ENCODE peak calls at places on chromosomes 13 and 19, in ten cellular contexts. One of them, this sample, is unnamed.

GRCh38 chr19:39407394-39407643 is 672 bp downstream of the ZFP36 start:
- DNase-seq in HuH-7.5: no peak
- DNase-seq in CD4-positive, alpha-beta T cell: no peak
- DNase-seq in activated CD8-positive, alpha-beta memory T cell treated with anti-CD3 and anti-CD28 coated beads for 1 hour: no peak
- DNase-seq in A673: no peak
- DNase-seq in astrocyte of the hippocampus: no peak
- DNase-seq in stimulated activated CD8-positive, alpha-beta memory T cell treated with anti-CD3 and anti-CD28 coated beads, Interleukin-7, amount 100 ng/mL, for 4 hours: no peak
- DNase-seq in esophagus squamous epithelium: peak
- DNase-seq in lower lobe of right lung: no peak
- DNase-seq in neural crest cell: no peak
- DNase-seq in this sample: no peak

GRCh38 chr19:35756373-35757230 is at the start of gene HSPB6:
- DNase-seq in HuH-7.5: no peak
- DNase-seq in CD4-positive, alpha-beta T cell: no peak
- DNase-seq in activated CD8-positive, alpha-beta memory T cell treated with anti-CD3 and anti-CD28 coated beads for 1 hour: no peak
- DNase-seq in A673: no peak
- DNase-seq in astrocyte of the hippocampus: peak
- DNase-seq in stimulated activated CD8-positive, alpha-beta memory T cell treated with anti-CD3 and anti-CD28 coated beads, Interleukin-7, amount 100 ng/mL, for 4 hours: no peak
- DNase-seq in esophagus squamous epithelium: no peak
- DNase-seq in lower lobe of right lung: peak
- DNase-seq in neural crest cell: no peak
- DNase-seq in this sample: no peak

GRCh38 chr13:50901701-50902100 is 7.9 kb upstream of the RNASEH2B start:
- DNase-seq in HuH-7.5: no peak
- DNase-seq in CD4-positive, alpha-beta T cell: no peak
- DNase-seq in activated CD8-positive, alpha-beta memory T cell treated with anti-CD3 and anti-CD28 coated beads for 1 hour: no peak
- DNase-seq in A673: no peak
- DNase-seq in astrocyte of the hippocampus: no peak
- DNase-seq in stimulated activated CD8-positive, alpha-beta memory T cell treated with anti-CD3 and anti-CD28 coated beads, Interleukin-7, amount 100 ng/mL, for 4 hours: no peak
- DNase-seq in esophagus squamous epithelium: no peak
- DNase-seq in lower lobe of right lung: no peak
- DNase-seq in neural crest cell: no peak
- DNase-seq in this sample: no peak

GRCh38 chr13:113398963-113399754 is 35.2 kb upstream of the GRTP1 start:
- DNase-seq in HuH-7.5: no peak
- DNase-seq in CD4-positive, alpha-beta T cell: no peak
- DNase-seq in activated CD8-positive, alpha-beta memory T cell treated with anti-CD3 and anti-CD28 coated beads for 1 hour: no peak
- DNase-seq in A673: peak
- DNase-seq in astrocyte of the hippocampus: peak
- DNase-seq in stimulated activated CD8-positive, alpha-beta memory T cell treated with anti-CD3 and anti-CD28 coated beads, Interleukin-7, amount 100 ng/mL, for 4 hours: no peak
- DNase-seq in esophagus squamous epithelium: no peak
- DNase-seq in lower lobe of right lung: peak
- DNase-seq in neural crest cell: no peak
- DNase-seq in this sample: no peak

GRCh38 chr19:45008554-45008953 is 7.3 kb downstream of the RELB start:
- DNase-seq in HuH-7.5: no peak
- DNase-seq in CD4-positive, alpha-beta T cell: no peak
- DNase-seq in activated CD8-positive, alpha-beta memory T cell treated with anti-CD3 and anti-CD28 coated beads for 1 hour: no peak
- DNase-seq in A673: no peak
- DNase-seq in astrocyte of the hippocampus: no peak
- DNase-seq in stimulated activated CD8-positive, alpha-beta memory T cell treated with anti-CD3 and anti-CD28 coated beads, Interleukin-7, amount 100 ng/mL, for 4 hours: no peak
- DNase-seq in esophagus squamous epithelium: no peak
- DNase-seq in lower lobe of right lung: no peak
- DNase-seq in neural crest cell: no peak
- DNase-seq in this sample: no peak

GRCh38 chr13:76773695-76774094 is 112.5 kb downstream of the KCTD12 start:
- DNase-seq in HuH-7.5: no peak
- DNase-seq in CD4-positive, alpha-beta T cell: no peak
- DNase-seq in activated CD8-positive, alpha-beta memory T cell treated with anti-CD3 and anti-CD28 coated beads for 1 hour: no peak
- DNase-seq in A673: no peak
- DNase-seq in astrocyte of the hippocampus: no peak
- DNase-seq in stimulated activated CD8-positive, alpha-beta memory T cell treated with anti-CD3 and anti-CD28 coated beads, Interleukin-7, amount 100 ng/mL, for 4 hours: no peak
- DNase-seq in esophagus squamous epithelium: no peak
- DNase-seq in lower lobe of right lung: no peak
- DNase-seq in neural crest cell: no peak
- DNase-seq in this sample: no peak

GRCh38 chr13:50129923-50130685 is 114.9 kb downstream of the KCNRG start:
- DNase-seq in HuH-7.5: peak
- DNase-seq in CD4-positive, alpha-beta T cell: no peak
- DNase-seq in activated CD8-positive, alpha-beta memory T cell treated with anti-CD3 and anti-CD28 coated beads for 1 hour: no peak
- DNase-seq in A673: peak
- DNase-seq in astrocyte of the hippocampus: peak
- DNase-seq in stimulated activated CD8-positive, alpha-beta memory T cell treated with anti-CD3 and anti-CD28 coated beads, Interleukin-7, amount 100 ng/mL, for 4 hours: no peak
- DNase-seq in esophagus squamous epithelium: no peak
- DNase-seq in lower lobe of right lung: peak
- DNase-seq in neural crest cell: peak
- DNase-seq in this sample: no peak

GRCh38 chr13:28854657-28855056 is 34.5 kb downstream of the MTUS2 start:
- DNase-seq in HuH-7.5: no peak
- DNase-seq in CD4-positive, alpha-beta T cell: no peak
- DNase-seq in activated CD8-positive, alpha-beta memory T cell treated with anti-CD3 and anti-CD28 coated beads for 1 hour: no peak
- DNase-seq in A673: peak
- DNase-seq in astrocyte of the hippocampus: no peak
- DNase-seq in stimulated activated CD8-positive, alpha-beta memory T cell treated with anti-CD3 and anti-CD28 coated beads, Interleukin-7, amount 100 ng/mL, for 4 hours: no peak
- DNase-seq in esophagus squamous epithelium: no peak
- DNase-seq in lower lobe of right lung: no peak
- DNase-seq in neural crest cell: no peak
- DNase-seq in this sample: no peak

GRCh38 chr19:18475004-18475453 is 37.1 kb upstream of the ISYNA1 start:
- DNase-seq in HuH-7.5: no peak
- DNase-seq in CD4-positive, alpha-beta T cell: no peak
- DNase-seq in activated CD8-positive, alpha-beta memory T cell treated with anti-CD3 and anti-CD28 coated beads for 1 hour: no peak
- DNase-seq in A673: no peak
- DNase-seq in astrocyte of the hippocampus: no peak
- DNase-seq in stimulated activated CD8-positive, alpha-beta memory T cell treated with anti-CD3 and anti-CD28 coated beads, Interleukin-7, amount 100 ng/mL, for 4 hours: no peak
- DNase-seq in esophagus squamous epithelium: no peak
- DNase-seq in lower lobe of right lung: no peak
- DNase-seq in neural crest cell: no peak
- DNase-seq in this sample: no peak

GRCh38 chr19:55083004-55083850 is 7.6 kb downstream of the EPS8L1 start:
- DNase-seq in HuH-7.5: peak
- DNase-seq in CD4-positive, alpha-beta T cell: no peak
- DNase-seq in activated CD8-positive, alpha-beta memory T cell treated with anti-CD3 and anti-CD28 coated beads for 1 hour: no peak
- DNase-seq in A673: no peak
- DNase-seq in astrocyte of the hippocampus: no peak
- DNase-seq in stimulated activated CD8-positive, alpha-beta memory T cell treated with anti-CD3 and anti-CD28 coated beads, Interleukin-7, amount 100 ng/mL, for 4 hours: no peak
- DNase-seq in esophagus squamous epithelium: no peak
- DNase-seq in lower lobe of right lung: no peak
- DNase-seq in neural crest cell: no peak
- DNase-seq in this sample: no peak

GRCh38 chr19:29375429-29376093 is 150.2 kb upstream of the VSTM2B start:
- DNase-seq in HuH-7.5: no peak
- DNase-seq in CD4-positive, alpha-beta T cell: no peak
- DNase-seq in activated CD8-positive, alpha-beta memory T cell treated with anti-CD3 and anti-CD28 coated beads for 1 hour: no peak
- DNase-seq in A673: no peak
- DNase-seq in astrocyte of the hippocampus: no peak
- DNase-seq in stimulated activated CD8-positive, alpha-beta memory T cell treated with anti-CD3 and anti-CD28 coated beads, Interleukin-7, amount 100 ng/mL, for 4 hours: no peak
- DNase-seq in esophagus squamous epithelium: no peak
- DNase-seq in lower lobe of right lung: peak
- DNase-seq in neural crest cell: no peak
- DNase-seq in this sample: no peak

GRCh38 chr13:39770514-39770913 is 115.1 kb downstream of the COG6 start:
- DNase-seq in HuH-7.5: no peak
- DNase-seq in CD4-positive, alpha-beta T cell: no peak
- DNase-seq in activated CD8-positive, alpha-beta memory T cell treated with anti-CD3 and anti-CD28 coated beads for 1 hour: no peak
- DNase-seq in A673: no peak
- DNase-seq in astrocyte of the hippocampus: no peak
- DNase-seq in stimulated activated CD8-positive, alpha-beta memory T cell treated with anti-CD3 and anti-CD28 coated beads, Interleukin-7, amount 100 ng/mL, for 4 hours: no peak
- DNase-seq in esophagus squamous epithelium: no peak
- DNase-seq in lower lobe of right lung: no peak
- DNase-seq in neural crest cell: no peak
- DNase-seq in this sample: no peak

GRCh38 chr19:17975032-17975431 is 8.1 kb downstream of the KCNN1 start:
- DNase-seq in HuH-7.5: no peak
- DNase-seq in CD4-positive, alpha-beta T cell: no peak
- DNase-seq in activated CD8-positive, alpha-beta memory T cell treated with anti-CD3 and anti-CD28 coated beads for 1 hour: no peak
- DNase-seq in A673: no peak
- DNase-seq in astrocyte of the hippocampus: no peak
- DNase-seq in stimulated activated CD8-positive, alpha-beta memory T cell treated with anti-CD3 and anti-CD28 coated beads, Interleukin-7, amount 100 ng/mL, for 4 hours: no peak
- DNase-seq in esophagus squamous epithelium: no peak
- DNase-seq in lower lobe of right lung: no peak
- DNase-seq in neural crest cell: no peak
- DNase-seq in this sample: no peak

GRCh38 chr13:97562962-97563361 is 129.0 kb downstream of the RAP2A start:
- DNase-seq in HuH-7.5: no peak
- DNase-seq in CD4-positive, alpha-beta T cell: no peak
- DNase-seq in activated CD8-positive, alpha-beta memory T cell treated with anti-CD3 and anti-CD28 coated beads for 1 hour: no peak
- DNase-seq in A673: no peak
- DNase-seq in astrocyte of the hippocampus: no peak
- DNase-seq in stimulated activated CD8-positive, alpha-beta memory T cell treated with anti-CD3 and anti-CD28 coated beads, Interleukin-7, amount 100 ng/mL, for 4 hours: no peak
- DNase-seq in esophagus squamous epithelium: no peak
- DNase-seq in lower lobe of right lung: no peak
- DNase-seq in neural crest cell: no peak
- DNase-seq in this sample: no peak

GRCh38 chr13:57672168-57672567 is 40.6 kb downstream of the PCDH17 start:
- DNase-seq in HuH-7.5: no peak
- DNase-seq in CD4-positive, alpha-beta T cell: no peak
- DNase-seq in activated CD8-positive, alpha-beta memory T cell treated with anti-CD3 and anti-CD28 coated beads for 1 hour: no peak
- DNase-seq in A673: no peak
- DNase-seq in astrocyte of the hippocampus: no peak
- DNase-seq in stimulated activated CD8-positive, alpha-beta memory T cell treated with anti-CD3 and anti-CD28 coated beads, Interleukin-7, amount 100 ng/mL, for 4 hours: no peak
- DNase-seq in esophagus squamous epithelium: no peak
- DNase-seq in lower lobe of right lung: no peak
- DNase-seq in neural crest cell: no peak
- DNase-seq in this sample: no peak

GRCh38 chr13:109155301-109155761 is 525.9 kb downstream of the MYO16 start:
- DNase-seq in HuH-7.5: no peak
- DNase-seq in CD4-positive, alpha-beta T cell: no peak
- DNase-seq in activated CD8-positive, alpha-beta memory T cell treated with anti-CD3 and anti-CD28 coated beads for 1 hour: no peak
- DNase-seq in A673: no peak
- DNase-seq in astrocyte of the hippocampus: peak
- DNase-seq in stimulated activated CD8-positive, alpha-beta memory T cell treated with anti-CD3 and anti-CD28 coated beads, Interleukin-7, amount 100 ng/mL, for 4 hours: no peak
- DNase-seq in esophagus squamous epithelium: no peak
- DNase-seq in lower lobe of right lung: no peak
- DNase-seq in neural crest cell: no peak
- DNase-seq in this sample: no peak